ENCODE peak calls at places on chromosomes 2 and 18, in eight cellular contexts. U, G, F, S, X, M, T and E are unnamed samples.
A peak's percentile ranks its signal among the peaks of the same experiment; 100 is the strongest.

GRCh38 chr2:73028841-73029240 is 42.7 kb downstream of the SFXN5 start:
- DNase-seq in U (peak; percentile 85), G (no peak), F (no peak), S (no peak), X (no peak), M (no peak), T (no peak), E (peak; percentile 12)

GRCh38 chr2:58414506-58414905 is 173.4 kb upstream of the FANCL start:
- DNase-seq in U (no peak), G (no peak), F (no peak), S (no peak), X (no peak), M (no peak), T (no peak), E (no peak)

GRCh38 chr18:51537487-51537886 is 340.0 kb upstream of the MEX3C start:
- DNase-seq in U (peak; percentile 60), G (no peak), F (no peak), S (no peak), X (peak; percentile 21), M (peak; percentile 80), T (no peak), E (peak; percentile 36)

GRCh38 chr18:37274309-37274987 is 291.1 kb downstream of the CELF4 start:
- DNase-seq in U (no peak), G (no peak), F (no peak), S (no peak), X (no peak), M (no peak), T (no peak), E (no peak)

GRCh38 chr2:174004900-174005605 is 39.9 kb upstream of the SP3 start:
- DNase-seq in U (no peak), G (no peak), F (no peak), S (no peak), X (peak; percentile 36), M (no peak), T (peak; percentile 86), E (peak; percentile 45)

GRCh38 chr2:26318950-26319349 is 27.0 kb upstream of the SELENOI start:
- DNase-seq in U (peak; percentile 24), G (no peak), F (no peak), S (no peak), X (no peak), M (no peak), T (no peak), E (no peak)

GRCh38 chr2:101197215-101197745 is 46.1 kb upstream of the TBC1D8 start:
- DNase-seq in U (peak; percentile 28), G (no peak), F (no peak), S (no peak), X (no peak), M (no peak), T (no peak), E (no peak)

GRCh38 chr2:108367776-108368175 is 10.0 kb upstream of the SULT1C4 start:
- DNase-seq in U (no peak), G (no peak), F (no peak), S (no peak), X (no peak), M (no peak), T (no peak), E (no peak)

GRCh38 chr2:25386662-25387478 is 45.1 kb upstream of the DNMT3A start:
- DNase-seq in U (no peak), G (no peak), F (peak; percentile 57), S (no peak), X (no peak), M (peak; percentile 42), T (no peak), E (no peak)

GRCh38 chr2:172137109-172137508 is 34.4 kb upstream of the DLX2 start:
- DNase-seq in U (no peak), G (no peak), F (no peak), S (no peak), X (no peak), M (no peak), T (no peak), E (no peak)

GRCh38 chr18:8721094-8721669 is 15.8 kb downstream of the MTCL1 start:
- DNase-seq in U (no peak), G (no peak), F (no peak), S (no peak), X (no peak), M (no peak), T (no peak), E (no peak)

GRCh38 chr2:46955764-46956163 is 40.2 kb upstream of the MCFD2 start:
- DNase-seq in U (no peak), G (no peak), F (no peak), S (no peak), X (no peak), M (peak; percentile 38), T (no peak), E (no peak)

GRCh38 chr2:221572821-221573429 is 821 bp upstream of the EPHA4 start:
- DNase-seq in U (peak; percentile 64), G (no peak), F (peak; percentile 77), S (peak; percentile 73), X (peak; percentile 37), M (peak; percentile 87), T (peak; percentile 47), E (peak; percentile 52)

GRCh38 chr2:71599038-71599437 is 145.7 kb downstream of the DYSF start:
- DNase-seq in U (no peak), G (no peak), F (no peak), S (no peak), X (no peak), M (no peak), T (no peak), E (no peak)

GRCh38 chr2:156319811-156320490 is 12.6 kb downstream of the NR4A2 start:
- DNase-seq in U (no peak), G (no peak), F (peak; percentile 82), S (peak; percentile 51), X (peak; percentile 64), M (peak; percentile 78), T (peak; percentile 49), E (peak; percentile 57)

GRCh38 chr2:229553091-229553490 is 161.3 kb downstream of the DNER start:
- DNase-seq in U (no peak), G (no peak), F (no peak), S (no peak), X (no peak), M (no peak), T (no peak), E (no peak)

GRCh38 chr18:74316257-74317180 is 880 bp downstream of the C18orf63 start:
- DNase-seq in U (no peak), G (no peak), F (no peak), S (no peak), X (no peak), M (no peak), T (peak; percentile 84), E (no peak)

DNA sequence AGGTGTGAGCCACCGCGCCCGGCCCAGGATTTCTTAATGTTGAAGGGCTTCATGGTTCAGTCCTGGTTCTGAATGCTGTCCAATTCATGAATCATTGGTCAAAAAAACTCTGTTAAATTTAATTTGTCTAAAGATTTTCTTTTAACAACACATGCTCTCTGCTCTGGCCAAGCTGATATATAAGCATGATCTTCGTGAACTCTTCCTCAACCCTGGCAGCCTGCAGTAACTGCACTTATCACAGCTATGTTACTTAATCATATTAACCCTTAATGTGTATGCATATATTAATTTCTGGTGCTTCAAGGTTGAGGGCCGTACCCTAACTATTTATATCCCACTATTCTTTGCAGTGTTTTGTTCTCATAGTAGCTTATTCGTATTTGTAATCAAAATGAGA is 29.4 kb upstream of the FRZB start:
- DNase-seq in U (no peak), G (no peak), F (no peak), S (no peak), X (no peak), M (no peak), T (no peak), E (no peak)
- H3K27ac ChIP-seq in U (no peak overlapping the region), G (no peak overlapping the region), F (no peak overlapping the region), S (no peak overlapping the region), X (no peak overlapping the region), M (no peak overlapping the region), T (no peak overlapping the region), E (no peak overlapping the region)

GRCh38 chr18:45900623-45901022 is 66.5 kb downstream of the EPG5 start:
- DNase-seq in U (no peak), G (no peak), F (no peak), S (no peak), X (no peak), M (no peak), T (no peak), E (no peak)

GRCh38 chr18:45896452-45896851 is 70.7 kb downstream of the EPG5 start:
- DNase-seq in U (no peak), G (no peak), F (no peak), S (no peak), X (no peak), M (no peak), T (no peak), E (no peak)

GRCh38 chr18:45896991-45897390 is 70.1 kb downstream of the EPG5 start:
- DNase-seq in U (no peak), G (no peak), F (no peak), S (no peak), X (no peak), M (no peak), T (no peak), E (no peak)

GRCh38 chr18:45901654-45902210 is 65.4 kb downstream of the EPG5 start:
- DNase-seq in U (no peak), G (no peak), F (no peak), S (no peak), X (no peak), M (no peak), T (no peak), E (no peak)
- H3K36me3 ChIP-seq in U (peaks cover 6% of the 10 kb centered on the region), G (peaks cover 11% of the 10 kb centered on the region), F (peaks cover 94% of the 10 kb centered on the region), S (no peaks in the 10 kb centered on the region), X (peaks cover 91% of the 10 kb centered on the region), M (peaks cover 54% of the 10 kb centered on the region), T (peaks cover 41% of the 10 kb centered on the region), E (peaks cover 99% of the 10 kb centered on the region)

DNA sequence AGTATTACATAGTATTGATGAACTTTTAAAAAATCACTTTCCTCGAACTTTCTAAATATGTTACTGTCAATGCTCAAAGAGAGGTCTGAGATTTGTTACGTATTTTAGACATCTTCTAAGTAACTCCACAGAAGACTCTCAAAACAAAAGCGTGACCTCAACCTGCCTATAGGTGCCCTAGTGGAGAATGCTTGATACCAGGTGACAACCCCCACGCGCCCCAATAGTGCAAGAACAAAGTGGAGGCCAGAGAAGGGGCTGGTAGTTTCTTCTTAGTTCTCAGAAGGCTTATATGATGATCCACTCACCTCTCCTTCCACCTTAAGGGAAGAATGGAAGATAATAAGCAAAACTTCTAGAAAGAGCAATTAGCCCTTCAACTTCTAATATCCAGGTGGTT is 102.6 kb downstream of the ANKRD44 start:
- DNase-seq in U (no peak), G (no peak), F (no peak), S (no peak), X (no peak), M (no peak), T (no peak), E (no peak)
- H3K27ac ChIP-seq in U (no peak overlapping the region), G (peak overlapping the region; percentile 5), F (peak overlapping the region; percentile 72), S (no peak overlapping the region), X (no peak overlapping the region), M (no peak overlapping the region), T (no peak overlapping the region), E (no peak overlapping the region)

DNA sequence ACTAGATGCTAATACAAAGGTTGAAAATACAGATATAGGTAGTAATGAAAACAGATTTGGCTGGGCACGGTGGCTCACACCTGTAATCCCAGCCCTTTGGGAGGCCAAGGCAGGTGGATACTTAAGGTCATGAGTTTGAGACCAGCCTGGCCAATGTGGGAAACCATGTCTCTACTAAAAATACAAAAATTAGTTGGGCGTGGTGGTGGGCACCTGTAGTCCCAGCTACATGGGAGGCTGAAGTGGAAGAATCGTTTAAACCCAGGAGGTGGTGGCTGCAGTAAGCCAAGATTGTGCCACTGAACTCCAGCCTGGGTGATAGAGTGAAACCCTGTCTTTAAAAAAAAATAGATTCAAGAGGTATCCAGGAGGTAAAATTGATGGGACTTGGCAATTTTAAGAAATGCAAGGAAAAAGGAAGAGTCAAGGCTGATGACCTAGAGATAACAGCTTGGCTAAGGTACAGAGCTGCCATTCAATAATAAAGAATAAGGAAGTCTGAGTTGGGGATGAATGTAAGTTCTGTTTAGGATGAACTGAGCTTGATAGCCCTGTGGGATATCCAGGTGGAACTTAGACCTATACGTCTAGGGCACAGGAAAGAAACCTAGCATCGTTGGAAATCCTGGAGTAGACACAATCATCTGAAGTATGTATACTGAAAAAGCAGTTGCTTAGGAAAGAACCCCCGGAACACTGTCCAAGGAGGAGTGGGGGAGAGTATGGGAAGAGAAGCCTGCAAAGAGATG is 9.1 kb downstream of the MAT2A start:
- DNase-seq in U (no peak), G (no peak), F (no peak), S (no peak), X (no peak), M (no peak), T (peak; percentile 34), E (no peak)
- H3K36me3 ChIP-seq in U (peaks cover 72% of the 10 kb centered on the region), G (peaks cover 17% of the 10 kb centered on the region), F (peaks cover 97% of the 10 kb centered on the region), S (no peaks in the 10 kb centered on the region), X (peaks cover 71% of the 10 kb centered on the region), M (peaks cover 85% of the 10 kb centered on the region), T (peaks cover 43% of the 10 kb centered on the region), E (peaks cover 91% of the 10 kb centered on the region)